ENCODE peak calls at places on chromosomes 13 and 19, in six cellular contexts. P, Y, H, I, D and O are unnamed samples.

GRCh38 chr19:882871-883497 is 10.0 kb downstream of the MED16 start:
- DNase-seq in Y (no peak), D (no peak), I (no peak), H (no peak), P (no peak), O (no peak)

GRCh38 chr13:48235100-48235813 is 2.3 kb downstream of the ITM2B start:
- DNase-seq in P (peak), D (no peak), I (peak), Y (peak), H (no peak), O (no peak)

GRCh38 chr13:30396434-30397075 is 25.7 kb upstream of the UBE2L5 start:
- DNase-seq in Y (no peak), D (no peak), P (no peak), H (no peak), I (no peak), O (no peak)

GRCh38 chr13:109941951-109942350 is 155.6 kb upstream of the IRS2 start:
- DNase-seq in D (no peak), H (no peak), Y (no peak), I (no peak), P (no peak), O (no peak)

GRCh38 chr13:113848431-113849260 is 15.2 kb downstream of the GAS6 start:
- DNase-seq in H (no peak), Y (peak), I (no peak), D (no peak), P (no peak), O (no peak)

GRCh38 chr13:37870895-37871550 is 1.5 kb upstream of the TRPC4 start:
- DNase-seq in Y (no peak), P (peak), D (peak), H (no peak), I (no peak), O (peak)

GRCh38 chr19:8635422-8635821 is 5.0 kb downstream of the NFILZ start:
- DNase-seq in D (no peak), P (no peak), I (no peak), Y (no peak), H (no peak), O (no peak)

GRCh38 chr13:24161980-24162517 is 1.5 kb downstream of the SPATA13 start:
- DNase-seq in I (no peak), H (no peak), Y (peak), D (no peak), P (no peak), O (no peak)

GRCh38 chr13:110350509-110350908 is 43.4 kb downstream of the COL4A2 start:
- DNase-seq in H (no peak), Y (no peak), P (no peak), D (no peak), I (peak), O (no peak)

GRCh38 chr13:49701481-49701880 is 10.2 kb upstream of the EBPL start:
- DNase-seq in D (no peak), I (no peak), H (no peak), P (no peak), Y (no peak), O (no peak)

GRCh38 chr19:45972944-45973525 is 630 bp downstream of the NOVA2 start:
- DNase-seq in D (no peak), P (no peak), H (no peak), I (no peak), Y (no peak), O (no peak)

GRCh38 chr19:17105548-17105947 is 30.0 kb downstream of the MYO9B start:
- DNase-seq in I (no peak), H (no peak), P (no peak), D (no peak), Y (no peak), O (no peak)

GRCh38 chr13:23504188-23504587 is 66.0 kb upstream of the TNFRSF19 start:
- DNase-seq in I (no peak), D (no peak), P (no peak), H (no peak), Y (no peak), O (no peak)

GRCh38 chr13:85441364-85441763 is 357.9 kb downstream of the SLITRK6 start:
- DNase-seq in I (no peak), D (no peak), P (no peak), Y (no peak), H (no peak), O (no peak)

GRCh38 chr19:2750739-2751437 is 11.1 kb upstream of the SLC39A3 start:
- DNase-seq in I (no peak), Y (no peak), H (no peak), D (no peak), P (no peak), O (no peak)

GRCh38 chr13:97386832-97387486 is 47.0 kb upstream of the RAP2A start:
- DNase-seq in H (no peak), P (no peak), D (no peak), Y (no peak), I (no peak), O (no peak)

GRCh38 chr13:100728201-100728600 is 53.6 kb upstream of the TMTC4 start:
- DNase-seq in I (no peak), H (no peak), P (no peak), Y (no peak), D (no peak), O (no peak)

GRCh38 chr13:94712287-94712811 is at the start of gene SOX21:
- DNase-seq in D (no peak), Y (no peak), P (no peak), H (no peak), I (no peak), O (no peak)

GRCh38 chr19:3229346-3229743 is 4.9 kb downstream of the CELF5 start:
- DNase-seq in D (no peak), I (no peak), P (no peak), Y (no peak), H (no peak), O (no peak)

GRCh38 chr19:43763473-43763939 is 8.7 kb upstream of the SMG9 start:
- DNase-seq in D (no peak), Y (no peak), H (no peak), I (no peak), P (no peak), O (no peak)

GRCh38 chr13:48412881-48413351 is at the start of gene LPAR6:
- DNase-seq in H (no peak), Y (no peak), D (peak), P (peak), I (no peak), O (peak)

GRCh38 chr13:23021921-23022320 is 158.9 kb upstream of the SGCG start:
- DNase-seq in H (peak), P (no peak), Y (no peak), D (no peak), I (no peak), O (no peak)

GRCh38 chr19:48480476-48481190 is 11.5 kb downstream of the CYTH2 start:
- DNase-seq in I (no peak), Y (no peak), D (no peak), H (no peak), P (no peak), O (no peak)

GRCh38 chr19:43809762-43810696 is 7.8 kb upstream of the LYPD5 start:
- DNase-seq in D (peak), H (no peak), P (peak), I (peak), Y (no peak), O (peak)